ENCODE peak calls at places on chromosomes 2 and 18, in six cellular contexts. Z is RWPE1; S is H54; J is neural crest cell; Q is endothelial cell of umbilical vein; B is stimulated activated CD8-positive, alpha-beta memory T cell treated with anti-CD3 and anti-CD28 coated beads, Interleukin-2, amount 100 ng/mL, for 48 hours. O is an unnamed sample.

GRCh38 chr2:45128580-45128997 is 119.3 kb upstream of the SIX2 start:
- DNase-seq in Z (peak), S (peak), J (no peak), Q (peak), B (no peak), O (peak)

GRCh38 chr18:45521777-45522176 is 93.5 kb upstream of the SLC14A2 start:
- DNase-seq in Z (no peak), S (no peak), J (no peak), Q (no peak), B (no peak), O (no peak)

GRCh38 chr2:71669628-71670429 is 216.5 kb downstream of the DYSF start:
- DNase-seq in Z (no peak), S (no peak), J (no peak), Q (no peak), B (no peak), O (no peak)

GRCh38 chr2:47002480-47003381 is 87.1 kb upstream of the MCFD2 start:
- DNase-seq in Z (peak), S (no peak), J (peak), Q (no peak), B (no peak), O (peak)

GRCh38 chr18:69872661-69873060 is 75.0 kb downstream of the CD226 start:
- DNase-seq in Z (no peak), S (no peak), J (no peak), Q (no peak), B (no peak), O (no peak)

GRCh38 chr18:78406743-78407455 is 572.7 kb upstream of the SALL3 start:
- DNase-seq in Z (no peak), S (no peak), J (no peak), Q (no peak), B (no peak), O (no peak)

GRCh38 chr2:190766581-190766980 is 114.0 kb upstream of the GLS start:
- DNase-seq in Z (no peak), S (no peak), J (no peak), Q (no peak), B (no peak), O (no peak)

GRCh38 chr2:205261631-205262030 is 420.7 kb upstream of the NRP2 start:
- DNase-seq in Z (no peak), S (no peak), J (no peak), Q (no peak), B (no peak), O (no peak)

GRCh38 chr2:235168174-235168979 is 216.6 kb downstream of the SH3BP4 start:
- DNase-seq in Z (no peak), S (no peak), J (no peak), Q (no peak), B (no peak), O (peak)

GRCh38 chr18:46623541-46623940 is 33.5 kb downstream of the LOXHD1 start:
- DNase-seq in Z (no peak), S (no peak), J (no peak), Q (peak), B (no peak), O (no peak)

GRCh38 chr2:216119986-216120385 is 10.8 kb downstream of the XRCC5 start:
- DNase-seq in Z (no peak), S (no peak), J (no peak), Q (no peak), B (no peak), O (no peak)

GRCh38 chr18:74137920-74138538 is 9.6 kb downstream of the FBXO15 start:
- DNase-seq in Z (no peak), S (no peak), J (no peak), Q (no peak), B (no peak), O (no peak)

GRCh38 chr2:209663149-209663548 is 108.5 kb upstream of the UNC80 start:
- DNase-seq in Z (peak), S (peak), J (no peak), Q (peak), B (no peak), O (no peak)

GRCh38 chr2:101815739-101816391 is 118.4 kb downstream of the MAP4K4 start:
- DNase-seq in Z (no peak), S (no peak), J (no peak), Q (no peak), B (no peak), O (no peak)

GRCh38 chr18:23703057-23703986 is 14.1 kb downstream of the LAMA3 start:
- DNase-seq in Z (peak), S (no peak), J (no peak), Q (peak), B (no peak), O (no peak)

GRCh38 chr2:127153691-127154158 is 46.8 kb upstream of the BIN1 start:
- DNase-seq in Z (peak), S (peak), J (no peak), Q (peak), B (no peak), O (peak)

GRCh38 chr2:26691140-26691539 is 1.4 kb upstream of the KCNK3 start:
- DNase-seq in Z (no peak), S (no peak), J (no peak), Q (no peak), B (no peak), O (no peak)

GRCh38 chr2:192687000-192687399 is 492.3 kb upstream of the TMEFF2 start:
- DNase-seq in Z (no peak), S (no peak), J (no peak), Q (no peak), B (no peak), O (no peak)

GRCh38 chr2:181755181-181755580 is 74.9 kb upstream of the NEUROD1 start:
- DNase-seq in Z (no peak), S (no peak), J (no peak), Q (no peak), B (no peak), O (no peak)

GRCh38 chr2:187150667-187151066 is 297.4 kb downstream of the CALCRL start:
- DNase-seq in Z (no peak), S (no peak), J (no peak), Q (peak), B (no peak), O (no peak)

GRCh38 chr2:241925821-241926441 is 56.4 kb downstream of the RTP5 start:
- DNase-seq in Z (no peak), S (no peak), J (no peak), Q (no peak), B (no peak), O (no peak)

GRCh38 chr2:238081150-238081549 is 19.0 kb upstream of the ESPNL start:
- DNase-seq in Z (no peak), S (no peak), J (no peak), Q (no peak), B (no peak), O (no peak)

GRCh38 chr2:118554616-118555015 is 292.8 kb downstream of the EN1 start:
- DNase-seq in Z (peak), S (no peak), J (no peak), Q (no peak), B (no peak), O (no peak)

GRCh38 chr18:51897884-51898283 is 442.1 kb upstream of the DCC start:
- DNase-seq in Z (peak), S (no peak), J (no peak), Q (no peak), B (no peak), O (no peak)

GRCh38 chr2:153808675-153809074 is 63.0 kb upstream of the GALNT13 start:
- DNase-seq in Z (no peak), S (no peak), J (no peak), Q (no peak), B (no peak), O (no peak)

GRCh38 chr18:11163668-11164067 is 14.3 kb upstream of the PIEZO2 start:
- DNase-seq in Z (no peak), S (no peak), J (peak), Q (peak), B (no peak), O (no peak)

GRCh38 chr2:209523041-209523740 is 99.3 kb downstream of the MAP2 start:
- DNase-seq in Z (no peak), S (no peak), J (no peak), Q (no peak), B (no peak), O (no peak)

GRCh38 chr2:27756544-27757498 is 14.7 kb upstream of the MRPL33 start:
- DNase-seq in Z (no peak), S (no peak), J (no peak), Q (no peak), B (no peak), O (no peak)

GRCh38 chr18:8754995-8755955 is 49.9 kb downstream of the MTCL1 start:
- DNase-seq in Z (no peak), S (no peak), J (no peak), Q (no peak), B (no peak), O (no peak)

GRCh38 chr2:4618141-4618540 is 914.8 kb downstream of the DCDC2C start:
- DNase-seq in Z (no peak), S (no peak), J (no peak), Q (no peak), B (no peak), O (no peak)

O was measured in PC-9.